ENCODE peak calls at places on chromosomes 5 and 9, in seven cellular contexts. Y is HepG2, Q is A549, V is SK-N-SH, B is H1, C is K562, J is GM12878. S is an unnamed sample.

GRCh38 chr9:15346837-15347236 is 39.8 kb upstream of the TTC39B start:
- DNase-seq in B (no peak), C (no peak), V (no peak), J (no peak), Y (peak; percentile 30), Q (no peak), S (no peak)

GRCh38 chr9:120619751-120620655 is 40.0 kb upstream of the CDK5RAP2 start:
- DNase-seq in B (no peak), Y (peak; percentile 56), V (peak; percentile 67), C (peak; percentile 69), Q (peak; percentile 76), J (peak; percentile 16), S (peak; percentile 74)

GRCh38 chr9:91119147-91119546 is 242.6 kb downstream of the AUH start:
- DNase-seq in Y (no peak), J (no peak), B (no peak), C (no peak), Q (no peak), V (no peak), S (peak; percentile 77)

GRCh38 chr5:132473019-132473531 is 17.5 kb downstream of the IRF1 start:
- DNase-seq in V (no peak), C (no peak), Y (no peak), B (no peak), J (no peak), Q (no peak), S (no peak)

GRCh38 chr9:78130004-78130403 is 98.4 kb upstream of the GNAQ start:
- DNase-seq in B (peak; percentile 39), Y (no peak), C (no peak), V (peak; percentile 24), J (no peak), Q (peak; percentile 31), S (no peak)

GRCh38 chr9:95494022-95494415 is 22.8 kb downstream of the PTCH1 start:
- DNase-seq in J (no peak), Q (no peak), V (peak; percentile 94), Y (no peak), C (no peak), B (no peak), S (no peak)

GRCh38 chr9:138044485-138045383 is 167.2 kb downstream of the CACNA1B start:
- DNase-seq in C (no peak), B (no peak), Q (no peak), J (no peak), V (peak; percentile 31), Y (no peak), S (no peak)

GRCh38 chr9:83471223-83471622 is 67.0 kb downstream of the FRMD3 start:
- DNase-seq in C (no peak), Q (no peak), V (no peak), Y (no peak), J (no peak), B (no peak), S (no peak)

GRCh38 chr5:133240425-133241091 is 188.7 kb downstream of the HSPA4 start:
- DNase-seq in Y (peak; percentile 90), Q (peak; percentile 95), C (peak; percentile 93), B (no peak), J (peak; percentile 76), V (peak; percentile 45), S (peak; percentile 99)

GRCh38 chr9:129834489-129835127 is 467 bp downstream of the C9orf78 start:
- DNase-seq in J (no peak), B (no peak), Q (peak; percentile 20), C (no peak), Y (peak; percentile 7), V (peak; percentile 44), S (no peak)

GRCh38 chr9:132169672-132170392 is 8.0 kb downstream of the NTNG2 start:
- DNase-seq in C (peak; percentile 86), B (no peak), Y (peak; percentile 26), V (peak; percentile 80), Q (peak; percentile 58), J (no peak), S (peak; percentile 51)
- TF ChIP-seq RFX5 in C (no peak), B (no peak), Y (no peak), V (no peak), Q (no peak), J (no peak), S (no peak)

GRCh38 chr9:12838546-12838945 is 63.7 kb downstream of the LURAP1L start:
- DNase-seq in C (no peak), Q (no peak), Y (no peak), B (no peak), V (no peak), J (no peak), S (peak; percentile 46)
- TF ChIP-seq RFX5 in C (no peak), Q (no peak), Y (no peak), B (no peak), V (no peak), J (no peak), S (no peak)

GRCh38 chr9:18824095-18824666 is 208.8 kb downstream of the SAXO1 start:
- DNase-seq in B (no peak), J (no peak), V (peak; percentile 10), Q (no peak), Y (peak; percentile 19), C (no peak), S (no peak)

GRCh38 chr9:18820566-18821095 is 212.4 kb downstream of the SAXO1 start:
- DNase-seq in Q (no peak), Y (no peak), V (no peak), C (no peak), B (no peak), J (no peak), S (peak; percentile 31)

GRCh38 chr9:18819418-18819817 is 213.6 kb downstream of the SAXO1 start:
- DNase-seq in Q (no peak), C (no peak), V (no peak), B (no peak), Y (no peak), J (no peak), S (no peak)

GRCh38 chr9:18822850-18823249 is 210.2 kb downstream of the SAXO1 start:
- DNase-seq in J (no peak), B (no peak), Y (no peak), V (no peak), Q (no peak), C (no peak), S (no peak)

DNA sequence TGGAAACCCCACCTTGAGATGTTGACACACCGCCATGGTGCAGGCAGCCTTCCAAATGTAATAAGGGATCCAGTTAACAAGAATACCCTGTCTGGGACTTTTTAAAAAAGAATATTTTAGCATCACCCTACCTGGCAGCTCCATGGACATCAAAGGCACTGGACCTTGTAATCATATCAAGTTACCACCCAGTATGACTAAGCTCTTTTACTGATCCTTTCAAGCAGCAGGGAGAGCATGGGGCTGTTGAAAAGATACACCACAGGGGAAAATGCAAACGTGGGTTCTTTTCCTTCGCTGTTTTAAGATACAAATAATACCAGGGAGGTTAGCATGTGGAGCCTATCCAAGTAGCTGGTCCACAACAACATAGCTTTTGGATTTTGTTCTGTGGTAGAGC is 211.2 kb downstream of the SAXO1 start:
- DNase-seq in Y (peak; percentile 35), V (no peak), J (no peak), C (no peak), B (no peak), Q (no peak), S (peak; percentile 52)
- TF ChIP-seq RFX5 in Y (no peak), V (no peak), J (no peak), C (no peak), B (no peak), Q (no peak), S (no peak)

DNA sequence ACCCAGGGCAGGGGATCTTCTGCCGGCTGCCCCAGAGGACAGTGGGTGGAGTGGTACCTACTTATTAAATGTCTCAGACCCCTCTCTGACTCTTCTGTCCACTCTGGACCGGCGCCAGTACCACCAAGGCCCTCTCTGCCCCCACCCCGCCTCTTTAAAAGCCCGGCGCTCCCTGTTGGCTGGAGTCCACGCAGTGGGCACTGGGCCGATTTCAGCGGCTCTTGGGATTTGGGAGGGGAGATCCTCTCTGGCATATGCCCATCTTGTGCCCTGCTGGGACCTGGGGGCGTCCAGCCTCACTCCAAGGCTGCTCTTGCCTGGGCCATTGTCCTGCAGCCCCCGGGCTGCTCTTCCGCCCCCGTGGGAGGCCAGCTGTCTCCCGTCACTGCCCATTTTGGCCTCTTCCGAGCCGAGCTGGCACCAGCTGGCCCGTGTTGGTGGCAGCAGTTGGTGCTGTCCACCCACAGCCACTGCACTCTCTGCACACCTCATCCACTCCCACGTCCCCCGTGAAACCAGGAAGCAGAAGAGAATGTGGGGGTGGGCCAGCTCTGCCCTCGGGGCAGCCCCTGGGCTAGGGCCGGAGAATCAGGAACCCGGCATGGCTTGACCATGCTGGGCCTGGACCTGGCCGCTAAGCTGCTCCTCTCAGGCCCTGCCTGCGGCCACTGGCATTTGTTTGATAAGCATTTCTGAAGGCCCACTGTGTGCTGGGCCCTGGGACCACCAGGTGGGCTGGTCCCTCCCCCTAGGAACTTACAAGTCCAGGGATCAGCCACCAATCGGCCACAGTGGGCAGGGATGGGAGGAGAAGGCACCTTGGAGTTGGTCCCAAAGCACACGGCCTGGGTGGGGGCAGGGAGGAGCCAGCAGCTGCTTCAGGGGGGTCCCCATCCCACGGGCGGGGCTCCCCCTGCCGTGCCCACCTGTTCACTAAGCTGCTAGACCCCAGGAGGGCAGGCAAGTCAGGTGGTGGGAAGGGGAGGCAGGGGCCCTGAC is 2.1 kb downstream of the C8G start:
- DNase-seq in J (no peak), C (no peak), B (no peak), Y (no peak), Q (no peak), V (no peak), S (no peak)
- TF ChIP-seq RFX5 in J (no peak), C (no peak), B (no peak), Y (no peak), Q (no peak), V (no peak), S (no peak)

GRCh38 chr9:88971131-88971960 is 19.9 kb upstream of the S1PR3 start:
- DNase-seq in Y (no peak), Q (no peak), J (no peak), V (no peak), B (no peak), C (no peak), S (no peak)
- TF ChIP-seq RFX5 in Y (no peak), Q (no peak), J (no peak), V (no peak), B (no peak), C (no peak), S (no peak)

DNA sequence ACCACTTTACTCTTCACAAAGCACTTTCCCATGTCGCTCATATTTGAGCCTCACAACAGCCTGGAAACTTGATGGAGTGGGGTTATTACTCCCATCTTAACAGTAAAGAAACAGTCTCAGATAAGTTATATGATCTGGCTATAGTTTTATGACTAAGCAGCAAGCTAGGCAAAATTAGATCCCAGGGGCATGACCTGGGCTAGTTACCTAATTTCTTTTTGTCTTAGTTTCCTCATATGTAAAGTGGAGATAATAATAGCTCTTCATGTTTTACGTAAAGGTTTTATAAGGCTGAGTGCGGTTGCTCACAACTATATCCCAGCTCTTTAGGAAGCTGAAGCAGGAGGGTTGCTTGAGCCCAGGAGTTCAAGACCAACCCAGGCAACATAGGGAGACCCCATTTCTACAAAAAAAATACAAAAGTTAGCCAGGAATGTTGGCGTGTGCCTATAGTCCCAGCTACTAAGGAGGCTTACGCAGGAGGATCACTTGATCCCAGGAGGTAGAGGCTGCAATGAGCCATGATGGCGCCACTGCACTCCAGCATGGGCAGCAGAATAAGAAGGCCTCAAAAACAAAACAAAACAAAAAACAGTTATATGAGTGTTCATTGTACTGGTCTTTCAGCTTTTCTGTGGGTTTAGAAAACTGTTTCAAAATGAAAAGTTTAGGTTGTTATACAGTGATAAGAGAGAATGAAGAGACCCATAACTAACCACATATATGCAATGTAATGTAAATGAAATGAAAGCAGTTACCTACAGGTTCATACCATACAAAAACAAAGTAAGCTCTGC is 6.5 kb upstream of the PLIN2 start:
- DNase-seq in Q (no peak), Y (no peak), C (no peak), V (no peak), B (no peak), J (no peak), S (peak; percentile 44)
- TF ChIP-seq RFX5 in Q (no peak), Y (no peak), C (no peak), V (no peak), B (no peak), J (no peak), S (no peak)